ENCODE peak calls at places on chromosomes 11 and 22, in nine cellular contexts. One of them, this sample, is unnamed. For H3K27me3, the result is how much of the 10 kb centered on the place peaks cover.

GRCh38 chr22:26589845-26590524 is at the start of gene TPST2:
- DNase-seq in PC-3: peak
- DNase-seq in aorta: peak
- DNase-seq in colonic mucosa: peak
- DNase-seq in naive thymus-derived CD4-positive, alpha-beta T cell: peak
- DNase-seq in cardiac muscle cell: peak
- DNase-seq in MM.1S: peak
- DNase-seq in gastrocnemius medialis: peak
- DNase-seq in neuronal stem cell: peak
- DNase-seq in this sample: peak

GRCh38 chr11:16834384-16834783 is 95.9 kb downstream of the C11orf58 start:
- DNase-seq in neuronal stem cell: no peak
- DNase-seq in gastrocnemius medialis: no peak
- DNase-seq in cardiac muscle cell: no peak
- DNase-seq in PC-3: no peak
- DNase-seq in naive thymus-derived CD4-positive, alpha-beta T cell: no peak
- DNase-seq in colonic mucosa: no peak
- DNase-seq in MM.1S: no peak
- DNase-seq in aorta: no peak
- DNase-seq in this sample: no peak

GRCh38 chr11:113723706-113724246 is 17.7 kb upstream of the TMPRSS5 start:
- DNase-seq in cardiac muscle cell: no peak
- DNase-seq in aorta: no peak
- DNase-seq in colonic mucosa: no peak
- DNase-seq in gastrocnemius medialis: no peak
- DNase-seq in neuronal stem cell: no peak
- DNase-seq in naive thymus-derived CD4-positive, alpha-beta T cell: no peak
- DNase-seq in PC-3: no peak
- DNase-seq in MM.1S: no peak
- DNase-seq in this sample: no peak

GRCh38 chr22:25062378-25063095 is 110.0 kb downstream of the KIAA1671 start:
- DNase-seq in aorta: peak
- DNase-seq in naive thymus-derived CD4-positive, alpha-beta T cell: peak
- DNase-seq in cardiac muscle cell: no peak
- DNase-seq in MM.1S: no peak
- DNase-seq in gastrocnemius medialis: no peak
- DNase-seq in colonic mucosa: no peak
- DNase-seq in neuronal stem cell: no peak
- DNase-seq in PC-3: no peak
- DNase-seq in this sample: peak

GRCh38 chr11:121104223-121104831 is 3.3 kb downstream of the TECTA start:
- DNase-seq in aorta: no peak
- DNase-seq in PC-3: no peak
- DNase-seq in gastrocnemius medialis: peak
- DNase-seq in naive thymus-derived CD4-positive, alpha-beta T cell: no peak
- DNase-seq in colonic mucosa: no peak
- DNase-seq in cardiac muscle cell: no peak
- DNase-seq in neuronal stem cell: no peak
- DNase-seq in MM.1S: no peak
- DNase-seq in this sample: no peak

GRCh38 chr11:69480547-69481392 is 693 bp upstream of the LINC01488 start:
- DNase-seq in MM.1S: no peak
- DNase-seq in cardiac muscle cell: peak
- DNase-seq in colonic mucosa: peak
- DNase-seq in neuronal stem cell: no peak
- DNase-seq in naive thymus-derived CD4-positive, alpha-beta T cell: no peak
- DNase-seq in aorta: peak
- DNase-seq in PC-3: no peak
- DNase-seq in gastrocnemius medialis: no peak
- DNase-seq in this sample: peak

GRCh38 chr11:12285811-12286222 is 91.6 kb upstream of the PARVA start:
- DNase-seq in MM.1S: no peak
- DNase-seq in colonic mucosa: peak
- DNase-seq in naive thymus-derived CD4-positive, alpha-beta T cell: no peak
- DNase-seq in aorta: no peak
- DNase-seq in PC-3: no peak
- DNase-seq in cardiac muscle cell: peak
- DNase-seq in neuronal stem cell: no peak
- DNase-seq in gastrocnemius medialis: no peak
- DNase-seq in this sample: no peak

GRCh38 chr22:50107529-50107928 is 17.7 kb downstream of the MOV10L1 start:
- DNase-seq in naive thymus-derived CD4-positive, alpha-beta T cell: no peak
- DNase-seq in colonic mucosa: no peak
- DNase-seq in gastrocnemius medialis: no peak
- DNase-seq in cardiac muscle cell: no peak
- DNase-seq in aorta: no peak
- DNase-seq in neuronal stem cell: no peak
- DNase-seq in MM.1S: no peak
- DNase-seq in PC-3: no peak
- DNase-seq in this sample: no peak

GRCh38 chr11:117696489-117696888 is 100.5 kb downstream of the DSCAML1 start:
- DNase-seq in cardiac muscle cell: no peak
- DNase-seq in PC-3: no peak
- DNase-seq in colonic mucosa: no peak
- DNase-seq in aorta: no peak
- DNase-seq in gastrocnemius medialis: no peak
- DNase-seq in naive thymus-derived CD4-positive, alpha-beta T cell: no peak
- DNase-seq in neuronal stem cell: no peak
- DNase-seq in MM.1S: no peak
- DNase-seq in this sample: no peak

GRCh38 chr11:6418958-6419611 is at the start of gene APBB1:
- DNase-seq in cardiac muscle cell: peak
- DNase-seq in gastrocnemius medialis: peak
- DNase-seq in colonic mucosa: peak
- DNase-seq in aorta: peak
- DNase-seq in naive thymus-derived CD4-positive, alpha-beta T cell: peak
- DNase-seq in PC-3: peak
- DNase-seq in neuronal stem cell: peak
- DNase-seq in MM.1S: peak
- DNase-seq in this sample: peak

GRCh38 chr22:41446057-41446501 is 522 bp downstream of the TOB2 start:
- DNase-seq in aorta: peak
- DNase-seq in colonic mucosa: peak
- DNase-seq in gastrocnemius medialis: peak
- DNase-seq in MM.1S: peak
- DNase-seq in neuronal stem cell: peak
- DNase-seq in PC-3: no peak
- DNase-seq in naive thymus-derived CD4-positive, alpha-beta T cell: no peak
- DNase-seq in cardiac muscle cell: no peak
- DNase-seq in this sample: no peak

GRCh38 chr22:29458551-29458950 is 20.2 kb downstream of the RFPL1 start:
- DNase-seq in naive thymus-derived CD4-positive, alpha-beta T cell: no peak
- DNase-seq in neuronal stem cell: no peak
- DNase-seq in gastrocnemius medialis: no peak
- DNase-seq in cardiac muscle cell: no peak
- DNase-seq in colonic mucosa: no peak
- DNase-seq in PC-3: no peak
- DNase-seq in aorta: no peak
- DNase-seq in MM.1S: no peak
- DNase-seq in this sample: no peak

GRCh38 chr22:39297490-39298193 is 21.8 kb downstream of the RPL3 start:
- DNase-seq in PC-3: no peak
- DNase-seq in MM.1S: peak
- DNase-seq in neuronal stem cell: no peak
- DNase-seq in cardiac muscle cell: no peak
- DNase-seq in gastrocnemius medialis: no peak
- DNase-seq in naive thymus-derived CD4-positive, alpha-beta T cell: no peak
- DNase-seq in colonic mucosa: no peak
- DNase-seq in aorta: peak
- DNase-seq in this sample: peak
- H3K27ac ChIP-seq in PC-3: no peak
- H3K27ac ChIP-seq in MM.1S: no peak
- H3K27ac ChIP-seq in neuronal stem cell: no peak
- H3K27ac ChIP-seq in cardiac muscle cell: peak
- H3K27ac ChIP-seq in gastrocnemius medialis: peak
- H3K27ac ChIP-seq in naive thymus-derived CD4-positive, alpha-beta T cell: no peak
- H3K27ac ChIP-seq in colonic mucosa: no peak
- H3K27ac ChIP-seq in aorta: no peak
- H3K27ac ChIP-seq in this sample: peak

GRCh38 chr22:19149962-19150361 is at the start of gene GSC2:
- DNase-seq in PC-3: no peak
- DNase-seq in colonic mucosa: no peak
- DNase-seq in aorta: no peak
- DNase-seq in gastrocnemius medialis: no peak
- DNase-seq in neuronal stem cell: no peak
- DNase-seq in MM.1S: no peak
- DNase-seq in naive thymus-derived CD4-positive, alpha-beta T cell: no peak
- DNase-seq in cardiac muscle cell: no peak
- DNase-seq in this sample: no peak

GRCh38 chr22:19150482-19151328 is 613 bp upstream of the GSC2 start:
- DNase-seq in MM.1S: no peak
- DNase-seq in gastrocnemius medialis: no peak
- DNase-seq in aorta: no peak
- DNase-seq in naive thymus-derived CD4-positive, alpha-beta T cell: no peak
- DNase-seq in colonic mucosa: no peak
- DNase-seq in PC-3: no peak
- DNase-seq in cardiac muscle cell: no peak
- DNase-seq in neuronal stem cell: no peak
- DNase-seq in this sample: no peak

GRCh38 chr22:19151329-19152191 is 1.5 kb upstream of the GSC2 start:
- DNase-seq in PC-3: no peak
- DNase-seq in gastrocnemius medialis: no peak
- DNase-seq in naive thymus-derived CD4-positive, alpha-beta T cell: no peak
- DNase-seq in aorta: no peak
- DNase-seq in MM.1S: no peak
- DNase-seq in colonic mucosa: no peak
- DNase-seq in cardiac muscle cell: no peak
- DNase-seq in neuronal stem cell: no peak
- DNase-seq in this sample: no peak

GRCh38 chr22:19149047-19149883 is 827 bp downstream of the GSC2 start:
- DNase-seq in colonic mucosa: no peak
- DNase-seq in PC-3: no peak
- DNase-seq in neuronal stem cell: no peak
- DNase-seq in gastrocnemius medialis: no peak
- DNase-seq in aorta: no peak
- DNase-seq in MM.1S: no peak
- DNase-seq in naive thymus-derived CD4-positive, alpha-beta T cell: no peak
- DNase-seq in cardiac muscle cell: peak
- DNase-seq in this sample: peak

GRCh38 chr22:19152942-19153883 is 3.1 kb upstream of the GSC2 start:
- DNase-seq in naive thymus-derived CD4-positive, alpha-beta T cell: no peak
- DNase-seq in cardiac muscle cell: no peak
- DNase-seq in colonic mucosa: no peak
- DNase-seq in PC-3: no peak
- DNase-seq in neuronal stem cell: no peak
- DNase-seq in aorta: no peak
- DNase-seq in gastrocnemius medialis: no peak
- DNase-seq in MM.1S: no peak
- DNase-seq in this sample: no peak
- H3K27me3 ChIP-seq in naive thymus-derived CD4-positive, alpha-beta T cell: under half
- H3K27me3 ChIP-seq in cardiac muscle cell: half or more
- H3K27me3 ChIP-seq in colonic mucosa: under half
- H3K27me3 ChIP-seq in PC-3: under half
- H3K27me3 ChIP-seq in neuronal stem cell: under half
- H3K27me3 ChIP-seq in aorta: under half
- H3K27me3 ChIP-seq in gastrocnemius medialis: under half
- H3K27me3 ChIP-seq in MM.1S: under half
- H3K27me3 ChIP-seq in this sample: under half

GRCh38 chr11:66854231-66854661 is 2.6 kb upstream of the LRFN4 start:
- DNase-seq in naive thymus-derived CD4-positive, alpha-beta T cell: no peak
- DNase-seq in PC-3: no peak
- DNase-seq in colonic mucosa: no peak
- DNase-seq in MM.1S: no peak
- DNase-seq in gastrocnemius medialis: no peak
- DNase-seq in aorta: peak
- DNase-seq in cardiac muscle cell: no peak
- DNase-seq in neuronal stem cell: no peak
- DNase-seq in this sample: no peak
- H3K4me3 ChIP-seq in naive thymus-derived CD4-positive, alpha-beta T cell: no peak
- H3K4me3 ChIP-seq in PC-3: no peak
- H3K4me3 ChIP-seq in colonic mucosa: no peak
- H3K4me3 ChIP-seq in MM.1S: no peak
- H3K4me3 ChIP-seq in gastrocnemius medialis: no peak
- H3K4me3 ChIP-seq in aorta: no peak
- H3K4me3 ChIP-seq in cardiac muscle cell: no peak
- H3K4me3 ChIP-seq in neuronal stem cell: no peak
- H3K4me3 ChIP-seq in this sample: no peak

GRCh38 chr11:36371590-36371989 is 75.5 kb downstream of the PRR5L start:
- DNase-seq in MM.1S: no peak
- DNase-seq in cardiac muscle cell: no peak
- DNase-seq in colonic mucosa: no peak
- DNase-seq in aorta: no peak
- DNase-seq in neuronal stem cell: no peak
- DNase-seq in naive thymus-derived CD4-positive, alpha-beta T cell: no peak
- DNase-seq in PC-3: no peak
- DNase-seq in gastrocnemius medialis: no peak
- DNase-seq in this sample: no peak

GRCh38 chr11:36365937-36366336 is 69.8 kb downstream of the PRR5L start:
- DNase-seq in PC-3: no peak
- DNase-seq in MM.1S: no peak
- DNase-seq in neuronal stem cell: no peak
- DNase-seq in gastrocnemius medialis: no peak
- DNase-seq in colonic mucosa: no peak
- DNase-seq in cardiac muscle cell: peak
- DNase-seq in aorta: no peak
- DNase-seq in naive thymus-derived CD4-positive, alpha-beta T cell: no peak
- DNase-seq in this sample: no peak

GRCh38 chr11:36371161-36371560 is 75.1 kb downstream of the PRR5L start:
- DNase-seq in MM.1S: no peak
- DNase-seq in gastrocnemius medialis: no peak
- DNase-seq in aorta: no peak
- DNase-seq in neuronal stem cell: no peak
- DNase-seq in cardiac muscle cell: no peak
- DNase-seq in PC-3: no peak
- DNase-seq in naive thymus-derived CD4-positive, alpha-beta T cell: no peak
- DNase-seq in colonic mucosa: no peak
- DNase-seq in this sample: peak

GRCh38 chr11:36364551-36364950 is 68.5 kb downstream of the PRR5L start:
- DNase-seq in gastrocnemius medialis: no peak
- DNase-seq in colonic mucosa: peak
- DNase-seq in MM.1S: no peak
- DNase-seq in neuronal stem cell: no peak
- DNase-seq in naive thymus-derived CD4-positive, alpha-beta T cell: no peak
- DNase-seq in PC-3: peak
- DNase-seq in cardiac muscle cell: no peak
- DNase-seq in aorta: no peak
- DNase-seq in this sample: no peak

DNA sequence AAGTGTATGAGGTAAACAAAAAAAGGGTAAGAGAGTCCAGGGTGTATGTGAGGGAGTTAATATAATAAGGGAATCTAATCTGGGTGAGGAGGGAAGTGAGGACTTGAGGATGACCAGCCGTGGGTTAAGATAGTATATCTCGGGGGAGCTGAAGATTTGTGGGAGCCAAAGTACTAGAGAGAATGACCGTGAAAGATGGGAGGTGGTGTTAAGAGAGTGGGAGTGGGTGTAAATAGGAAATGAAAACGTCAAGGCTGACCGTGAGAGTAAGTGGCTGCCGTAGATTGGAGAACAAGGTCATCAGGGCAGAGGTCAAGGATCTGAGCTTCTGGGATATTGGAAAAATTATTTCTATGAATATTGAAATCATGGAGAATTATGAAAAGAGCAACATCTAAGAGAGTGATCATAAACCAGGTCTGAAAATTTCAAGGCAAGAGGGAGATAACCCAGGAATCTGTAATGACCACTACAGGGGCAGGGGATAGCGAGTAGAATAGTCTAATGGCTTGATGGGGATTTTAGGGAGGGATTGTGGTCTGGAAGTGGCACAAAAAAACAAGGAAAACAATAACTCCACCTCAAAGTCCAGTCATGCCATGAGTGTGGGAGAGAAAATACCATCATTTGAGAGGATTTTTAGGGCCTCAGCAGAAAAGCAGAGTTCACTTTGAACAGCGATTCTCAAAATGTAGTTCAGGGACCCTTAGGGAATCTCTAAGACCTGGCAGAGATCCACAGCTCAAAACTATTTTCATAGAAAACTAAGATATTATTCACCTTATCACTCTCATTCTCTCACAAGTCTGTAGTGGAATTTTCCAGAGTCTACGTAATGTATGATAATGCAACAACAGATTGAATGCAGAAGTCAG is 72.0 kb downstream of the PRR5L start:
- DNase-seq in MM.1S: no peak
- DNase-seq in PC-3: no peak
- DNase-seq in gastrocnemius medialis: no peak
- DNase-seq in aorta: no peak
- DNase-seq in cardiac muscle cell: peak
- DNase-seq in naive thymus-derived CD4-positive, alpha-beta T cell: no peak
- DNase-seq in colonic mucosa: no peak
- DNase-seq in neuronal stem cell: no peak
- DNase-seq in this sample: no peak
- H3K27ac ChIP-seq in MM.1S: no peak
- H3K27ac ChIP-seq in PC-3: no peak
- H3K27ac ChIP-seq in gastrocnemius medialis: no peak
- H3K27ac ChIP-seq in aorta: no peak
- H3K27ac ChIP-seq in cardiac muscle cell: no peak
- H3K27ac ChIP-seq in naive thymus-derived CD4-positive, alpha-beta T cell: no peak
- H3K27ac ChIP-seq in colonic mucosa: no peak
- H3K27ac ChIP-seq in neuronal stem cell: no peak
- H3K27ac ChIP-seq in this sample: no peak